ENCODE peak calls at places on chromosomes 12 and 14, in ten cellular contexts. B is ovary, L is heart right ventricle, N is AG04450, H is fibroblast of pulmonary artery, E is kidney, G is NB4, P is psoas muscle, A is GM20000, T is fibroblast of lung. O is an unnamed sample.

GRCh38 chr12:105698047-105698446 is 367.6 kb downstream of the C12orf75 start:
- DNase-seq in B (no peak), L (no peak), N (no peak), H (no peak), E (no peak), G (peak; percentile 52), P (no peak), A (no peak), T (no peak), O (no peak)

GRCh38 chr14:95156765-95157194 is 549 bp downstream of the DICER1 start:
- DNase-seq in B (peak; percentile 53), L (peak; percentile 48), N (no peak), H (no peak), E (peak; percentile 88), G (peak; percentile 43), P (peak; percentile 45), A (peak; percentile 43), T (no peak), O (peak; percentile 43)

GRCh38 chr12:60394680-60395079 is 798.9 kb downstream of the SLC16A7 start:
- DNase-seq in B (no peak), L (no peak), N (peak; percentile 11), H (peak; percentile 20), E (no peak), G (peak; percentile 5), P (no peak), A (no peak), T (peak; percentile 86), O (no peak)

GRCh38 chr14:77037886-77038511 is 9.5 kb upstream of the IRF2BPL start:
- DNase-seq in B (peak; percentile 57), L (no peak), N (no peak), H (no peak), E (peak; percentile 80), G (peak; percentile 84), P (no peak), A (no peak), T (peak; percentile 72), O (no peak)

GRCh38 chr14:72033331-72033730 is 101.1 kb downstream of the RGS6 start:
- DNase-seq in B (no peak), L (no peak), N (no peak), H (no peak), E (no peak), G (no peak), P (no peak), A (no peak), T (no peak), O (no peak)

GRCh38 chr14:30034049-30034635 is 106.5 kb upstream of the PRKD1 start:
- DNase-seq in B (no peak), L (no peak), N (no peak), H (no peak), E (no peak), G (no peak), P (no peak), A (no peak), T (peak; percentile 29), O (no peak)

GRCh38 chr12:92574046-92574783 is 128.6 kb upstream of the PLEKHG7 start:
- DNase-seq in B (no peak), L (no peak), N (no peak), H (no peak), E (no peak), G (peak; percentile 44), P (no peak), A (no peak), T (peak; percentile 30), O (no peak)

GRCh38 chr12:109695961-109696461 is 17.6 kb upstream of the FAM222A start:
- DNase-seq in B (no peak), L (no peak), N (no peak), H (no peak), E (no peak), G (no peak), P (no peak), A (no peak), T (no peak), O (no peak)

GRCh38 chr12:129413295-129413694 is 490.5 kb downstream of the TMEM132D start:
- DNase-seq in B (no peak), L (no peak), N (no peak), H (no peak), E (no peak), G (no peak), P (no peak), A (no peak), T (no peak), O (no peak)

DNA sequence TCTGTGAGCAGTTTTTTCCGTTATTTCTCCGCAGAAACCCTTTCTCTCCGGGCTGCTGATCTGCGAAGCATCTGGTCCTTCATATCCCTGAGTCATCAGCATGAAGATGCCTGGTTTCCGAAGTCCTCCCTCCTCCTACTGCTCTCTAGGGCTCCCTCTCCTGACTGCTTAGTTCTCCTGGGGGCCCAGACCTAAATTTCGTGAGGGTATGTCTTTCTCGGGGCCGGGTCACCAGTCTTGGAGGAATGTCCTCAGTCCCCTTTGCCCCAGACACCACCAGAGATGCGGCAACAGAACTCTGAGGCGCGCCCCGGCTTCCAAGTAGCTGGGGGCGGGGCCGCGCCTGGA is 622 bp upstream of the BICDL1 start:
- DNase-seq in B (no peak), L (no peak), N (peak; percentile 3), H (peak; percentile 31), E (no peak), G (no peak), P (no peak), A (no peak), T (peak; percentile 60), O (no peak)
- TF ChIP-seq CTCF in B (no peak), L (no peak), N (peak; percentile 24), H (peak; percentile 11), E (peak; percentile 2), G (peak; percentile 39), P (no peak), A (peak; percentile 4), T (no peak), O (no peak)

DNA sequence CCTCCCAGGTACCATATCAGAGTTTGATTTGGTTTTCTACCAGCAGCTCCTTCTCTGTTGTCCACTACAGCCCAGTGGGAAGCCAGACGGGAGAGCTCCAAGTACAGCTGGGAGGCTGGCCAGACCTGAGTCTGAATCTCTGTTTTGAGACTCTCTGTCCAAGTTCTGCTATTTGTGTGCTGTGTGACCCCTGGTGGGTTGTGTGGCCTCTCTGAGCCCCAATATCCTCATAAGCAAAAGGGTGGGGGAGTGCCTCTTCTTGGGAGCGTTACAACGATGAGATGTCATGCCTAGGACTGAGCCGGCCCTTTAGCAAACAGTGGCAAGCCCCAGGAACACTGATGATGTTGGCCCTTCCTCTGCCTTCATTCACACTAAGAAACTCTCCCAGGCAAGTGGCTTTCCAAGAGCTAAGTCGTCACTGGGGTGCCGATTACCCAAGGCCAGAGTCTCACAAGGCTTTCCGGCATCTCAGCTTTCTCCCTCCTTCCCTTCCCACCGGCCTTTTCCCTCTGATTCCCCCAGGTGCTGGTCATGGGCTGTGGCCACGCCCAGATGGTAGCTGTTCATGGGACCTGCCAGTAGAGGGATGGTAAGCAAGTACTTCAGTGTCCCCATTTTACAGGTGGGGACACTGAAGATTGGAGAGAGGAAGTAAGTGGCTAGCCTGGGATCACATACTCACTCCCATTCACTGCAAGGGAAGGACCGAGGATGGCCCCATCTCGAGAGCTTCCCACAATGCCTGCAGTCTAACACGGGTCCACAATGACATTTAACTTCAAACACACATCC is 47.7 kb downstream of the BCL11B start:
- DNase-seq in B (no peak), L (no peak), N (no peak), H (no peak), E (no peak), G (peak; percentile 9), P (no peak), A (no peak), T (no peak), O (no peak)
- TF ChIP-seq CTCF in B (no peak), L (no peak), N (no peak), H (no peak), E (no peak), G (no peak), P (no peak), A (no peak), T (no peak), O (no peak)

GRCh38 chr14:54906075-54906474 is 3.4 kb upstream of the GCH1 start:
- DNase-seq in B (no peak), L (no peak), N (no peak), H (no peak), E (no peak), G (no peak), P (no peak), A (no peak), T (no peak), O (no peak)

GRCh38 chr14:54902143-54902520 is 494 bp downstream of the GCH1 start:
- DNase-seq in B (peak; percentile 51), L (peak; percentile 74), N (no peak), H (peak; percentile 67), E (peak; percentile 89), G (peak; percentile 77), P (peak; percentile 78), A (peak; percentile 72), T (peak; percentile 43), O (peak; percentile 72)

GRCh38 chr14:54901380-54902142 is 1.1 kb downstream of the GCH1 start:
- DNase-seq in B (no peak), L (no peak), N (no peak), H (no peak), E (no peak), G (no peak), P (no peak), A (peak; percentile 15), T (no peak), O (no peak)

GRCh38 chr14:54908230-54908629 is 5.6 kb upstream of the GCH1 start:
- DNase-seq in B (no peak), L (no peak), N (no peak), H (no peak), E (no peak), G (no peak), P (no peak), A (peak; percentile 46), T (no peak), O (no peak)

DNA sequence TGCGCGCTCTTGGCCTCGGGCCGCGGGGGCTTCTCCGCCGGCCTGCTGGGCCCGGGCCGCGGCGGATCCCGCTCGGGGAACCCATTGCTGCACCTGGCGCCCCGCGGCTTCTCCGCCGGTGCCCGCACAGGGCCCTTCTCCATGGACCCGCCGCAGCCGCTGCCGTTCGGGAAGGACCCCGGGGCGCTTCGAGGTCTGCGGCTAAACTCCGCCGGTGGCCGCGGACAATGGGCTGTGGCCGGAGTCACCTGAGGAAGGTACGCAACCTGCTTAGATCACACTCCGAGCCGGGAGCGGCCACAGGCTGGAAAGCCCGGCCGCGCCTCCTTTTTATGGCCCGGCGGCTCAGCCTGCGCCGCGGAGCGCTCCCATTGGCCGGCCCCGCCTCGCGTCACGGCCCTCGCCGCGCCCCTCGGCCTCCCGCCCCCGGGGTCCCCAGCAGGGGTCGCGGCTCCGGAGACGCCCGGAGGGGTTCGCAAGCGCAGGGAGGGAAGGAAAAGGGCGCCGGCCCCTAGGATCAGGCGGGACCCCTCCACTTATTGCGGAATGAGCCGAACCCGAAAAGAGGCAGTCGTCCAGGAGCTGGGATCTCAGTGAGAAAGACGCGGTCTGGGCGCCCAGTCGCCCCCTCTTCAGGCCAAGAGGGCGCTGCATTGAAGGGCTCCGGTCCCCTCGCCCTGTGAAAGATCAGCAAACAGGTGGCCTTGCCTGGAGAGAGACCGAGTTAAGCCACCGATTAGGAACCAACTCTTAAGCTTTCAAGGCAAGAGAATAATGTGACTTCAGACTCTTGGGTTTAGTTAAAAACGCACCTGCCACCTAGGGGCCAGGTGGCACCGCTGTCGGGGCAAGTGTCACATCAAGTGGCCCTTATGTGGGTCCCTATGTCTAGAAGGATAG is at the start of gene GCH1:
- DNase-seq in B (peak; percentile 49), L (peak; percentile 69), N (no peak), H (peak; percentile 54), E (peak; percentile 87), G (peak; percentile 70), P (peak; percentile 56), A (peak; percentile 91), T (peak; percentile 35), O (peak; percentile 67)
- TF ChIP-seq CTCF in B (no peak), L (peak; percentile 49), N (peak; percentile 34), H (peak; percentile 26), E (peak; percentile 31), G (no peak), P (peak; percentile 12), A (peak; percentile 55), T (peak; percentile 23), O (peak; percentile 62)

GRCh38 chr12:57896437-57897201 is 44.7 kb upstream of the ATP23 start:
- DNase-seq in B (peak; percentile 90), L (peak; percentile 83), N (peak; percentile 37), H (peak; percentile 82), E (peak; percentile 95), G (no peak), P (peak; percentile 66), A (no peak), T (peak; percentile 70), O (peak; percentile 84)
- TF ChIP-seq CTCF in B (peak; percentile 49), L (peak; percentile 49), N (peak; percentile 36), H (peak; percentile 36), E (peak; percentile 42), G (no peak), P (peak; percentile 29), A (no peak), T (peak; percentile 38), O (peak; percentile 66)